ENCODE peak calls at places on chromosome 6, in ten cellular contexts. G is fibroblast of lung; H is HCT116; L is naive thymus-derived CD4-positive, alpha-beta T cell; K is left ventricle myocardium inferior; J is neuronal stem cell; V is CD8-positive, alpha-beta memory T cell; W is mucosa of descending colon; R is DND-41; D is stomach. Q is an unnamed sample. For H3K9me3 and H3K4me1, the result is how much of the 10 kb centered on the place peaks cover.

GRCh38 chr6:32843321-32843978 is 397 bp downstream of the PSMB8 start:
- DNase-seq in D (no peak), K (no peak), H (no peak), L (no peak), V (no peak), J (no peak), G (no peak), R (no peak), W (no peak), Q (no peak)

GRCh38 chr6:160088069-160088773 is 33.4 kb upstream of the SLC22A1 start:
- DNase-seq in V (no peak), W (peak), G (peak), J (peak), R (no peak), L (no peak), H (peak), D (peak), K (peak), Q (peak)

GRCh38 chr6:35184580-35185301 is 29.0 kb upstream of the SCUBE3 start:
- DNase-seq in G (no peak), K (no peak), V (no peak), H (no peak), D (no peak), L (no peak), J (no peak), R (no peak), W (no peak), Q (no peak)

GRCh38 chr6:144263786-144264185 is 21.3 kb upstream of the UTRN start:
- DNase-seq in H (no peak), D (no peak), W (no peak), V (no peak), J (no peak), L (no peak), R (no peak), K (no peak), G (peak), Q (no peak)

GRCh38 chr6:14520029-14520428 is 402.5 kb downstream of the CD83 start:
- DNase-seq in D (no peak), V (no peak), K (no peak), J (no peak), L (no peak), G (no peak), W (no peak), H (no peak), R (no peak), Q (no peak)

GRCh38 chr6:36636687-36637418 is 41.7 kb upstream of the CDKN1A start:
- DNase-seq in L (no peak), J (no peak), R (no peak), V (no peak), D (no peak), G (no peak), W (no peak), H (no peak), K (no peak), Q (no peak)

GRCh38 chr6:38687043-38687353 is 15.9 kb downstream of the GLO1 start:
- DNase-seq in J (no peak), V (no peak), G (no peak), K (no peak), L (no peak), H (no peak), D (no peak), W (no peak), R (no peak), Q (no peak)

GRCh38 chr6:16781348-16782169 is 20.3 kb upstream of the ATXN1 start:
- DNase-seq in H (no peak), D (no peak), G (no peak), K (no peak), R (no peak), W (no peak), V (no peak), J (no peak), L (no peak), Q (no peak)

GRCh38 chr6:19319005-19319404 is 518.2 kb upstream of the ID4 start:
- DNase-seq in J (no peak), L (no peak), V (no peak), G (no peak), D (no peak), K (no peak), W (no peak), H (no peak), R (no peak), Q (no peak)

GRCh38 chr6:157313531-157314467 is 9.5 kb downstream of the TMEM242 start:
- DNase-seq in W (no peak), D (no peak), L (no peak), R (no peak), J (no peak), K (no peak), V (no peak), G (no peak), H (no peak), Q (no peak)

GRCh38 chr6:46764961-46765360 is 18.2 kb downstream of the ANKRD66 start:
- DNase-seq in W (no peak), R (no peak), V (no peak), G (no peak), H (no peak), K (no peak), J (no peak), D (no peak), L (no peak), Q (no peak)

GRCh38 chr6:18269253-18269652 is 4.9 kb upstream of the DEK start:
- DNase-seq in L (no peak), J (no peak), H (no peak), D (no peak), R (peak), W (no peak), K (no peak), V (no peak), G (peak), Q (no peak)

GRCh38 chr6:134351615-134352474 is 33.9 kb upstream of the SGK1 start:
- DNase-seq in W (no peak), H (no peak), K (no peak), V (no peak), L (peak), D (no peak), R (peak), G (no peak), J (no peak), Q (no peak)

GRCh38 chr6:109526905-109527628 is 44.0 kb upstream of the ZBTB24 start:
- DNase-seq in D (peak), H (peak), L (peak), K (no peak), W (no peak), R (peak), J (peak), V (peak), G (peak), Q (peak)

GRCh38 chr6:71012871-71013456 is 56.1 kb upstream of the B3GAT2 start:
- DNase-seq in G (peak), D (no peak), L (no peak), R (peak), V (no peak), H (peak), K (no peak), J (peak), W (no peak), Q (peak)

GRCh38 chr6:20211941-20212391 is 303 bp downstream of the MBOAT1 start:
- DNase-seq in W (no peak), R (no peak), G (peak), J (no peak), V (peak), D (peak), H (no peak), K (no peak), L (no peak), Q (no peak)

GRCh38 chr6:142746524-142746923 is 198.5 kb downstream of the HIVEP2 start:
- DNase-seq in K (no peak), W (no peak), R (peak), J (peak), L (no peak), V (peak), D (no peak), H (no peak), G (no peak), Q (peak)

GRCh38 chr6:109767961-109768360 is 76.9 kb downstream of the FIG4 start:
- DNase-seq in G (peak), K (no peak), W (no peak), H (no peak), D (no peak), J (no peak), R (no peak), L (no peak), V (no peak), Q (no peak)

GRCh38 chr6:41427642-41428401 is 92.4 kb downstream of the NCR2 start:
- DNase-seq in V (no peak), D (peak), H (no peak), J (no peak), R (no peak), W (peak), L (peak), K (peak), G (peak), Q (peak)

GRCh38 chr6:137767931-137768690 is 98.9 kb upstream of the TNFAIP3 start:
- DNase-seq in K (no peak), J (no peak), L (no peak), R (peak), H (no peak), G (peak), D (no peak), V (no peak), W (no peak), Q (no peak)

GRCh38 chr6:2767327-2767985 is 2.3 kb downstream of the WRNIP1 start:
- DNase-seq in K (no peak), V (no peak), D (no peak), W (no peak), J (no peak), L (no peak), H (no peak), G (no peak), R (no peak), Q (no peak)

GRCh38 chr6:157317129-157317814 is 6.0 kb downstream of the TMEM242 start:
- DNase-seq in W (no peak), L (no peak), G (peak), V (no peak), R (no peak), K (peak), J (no peak), D (peak), H (peak), Q (peak)

GRCh38 chr6:89793586-89793985 is 26.0 kb downstream of the MDN1 start:
- DNase-seq in V (no peak), G (peak), J (no peak), R (no peak), W (no peak), L (no peak), H (no peak), D (no peak), K (peak), Q (no peak)

GRCh38 chr6:72328775-72329174 is 293.1 kb upstream of the KCNQ5 start:
- DNase-seq in W (no peak), V (no peak), K (no peak), L (no peak), G (no peak), D (no peak), R (no peak), J (no peak), H (no peak), Q (no peak)

GRCh38 chr6:105326838-105327745 is 75.8 kb downstream of the PREP start:
- DNase-seq in K (no peak), L (no peak), R (no peak), H (peak), J (no peak), W (no peak), D (no peak), V (no peak), G (peak), Q (no peak)

GRCh38 chr6:134878136-134878535 is 71.8 kb downstream of the ALDH8A1 start:
- DNase-seq in V (no peak), D (no peak), H (no peak), K (no peak), W (no peak), R (no peak), J (no peak), L (no peak), G (peak), Q (no peak)

GRCh38 chr6:130681028-130681427 is 146.2 kb upstream of the SMLR1 start:
- DNase-seq in R (no peak), G (peak), K (no peak), D (no peak), W (no peak), J (no peak), H (no peak), V (no peak), L (no peak), Q (no peak)

GRCh38 chr6:117976030-117976651 is 69.1 kb downstream of the SLC35F1 start:
- DNase-seq in L (no peak), V (no peak), J (peak), G (peak), W (no peak), R (peak), D (no peak), K (no peak), H (peak), Q (peak)

GRCh38 chr6:122381494-122382083 is 17.9 kb upstream of the HSF2 start:
- DNase-seq in W (no peak), R (peak), D (peak), J (peak), V (peak), H (peak), G (peak), K (peak), L (peak), Q (peak)

DNA sequence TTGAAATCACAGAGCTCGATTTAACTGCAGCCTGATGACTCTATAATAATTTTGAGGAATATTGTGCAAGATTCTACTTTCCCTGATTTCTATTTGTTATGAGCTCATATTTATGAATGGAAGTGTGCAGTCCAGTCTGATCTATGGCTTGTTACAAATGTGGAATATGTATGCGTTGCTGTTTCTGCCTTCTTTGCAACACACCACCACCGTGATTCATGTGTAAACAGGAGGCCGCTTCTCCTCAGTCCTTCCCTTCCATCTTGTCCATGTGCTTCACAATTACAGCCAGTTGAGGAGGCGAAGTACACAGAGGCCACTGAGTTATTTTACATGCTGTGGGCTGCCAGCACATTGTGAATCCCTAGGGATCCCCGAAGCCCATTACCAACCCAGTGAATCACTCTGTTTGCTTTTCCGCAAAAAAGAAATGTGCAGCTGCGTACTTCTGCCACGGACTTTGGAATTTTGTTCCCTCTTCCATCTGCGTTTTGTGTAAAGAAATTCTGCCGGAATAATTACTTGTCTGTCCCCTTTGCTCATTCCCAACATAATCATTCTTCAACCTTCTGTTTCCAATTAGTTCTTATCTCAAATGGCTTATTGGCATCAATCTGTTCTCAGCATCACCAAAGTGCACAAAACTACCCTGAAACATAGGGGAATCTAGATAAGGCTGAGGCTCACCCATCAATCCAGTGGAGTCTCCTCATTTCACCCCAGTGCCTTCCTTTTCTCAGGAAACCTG is 551.6 kb upstream of the CITED2 start:
- DNase-seq in D (no peak), R (no peak), K (no peak), W (peak), V (no peak), G (peak), L (no peak), J (no peak), H (no peak), Q (no peak)
- H3K4me3 ChIP-seq in D (no peak), R (no peak), K (no peak), W (no peak), V (no peak), G (no peak), L (no peak), J (no peak), H (no peak), Q (no peak)

GRCh38 chr6:106811088-106811686 is 163.3 kb downstream of the CD24 start:
- DNase-seq in R (no peak), D (no peak), V (no peak), H (no peak), W (no peak), J (no peak), G (no peak), L (no peak), K (no peak), Q (no peak)
- H3K9me3 ChIP-seq in R (under half), D (half or more), V (under half), H (under half), W (half or more), J (under half), G (under half), L (under half), K (half or more), Q (under half)

GRCh38 chr6:43180058-43180457 is 1.9 kb upstream of the CUL9 start:
- DNase-seq in K (no peak), J (no peak), V (no peak), D (no peak), L (no peak), R (no peak), W (no peak), G (no peak), H (no peak), Q (no peak)
- H3K4me1 ChIP-seq in K (under half), J (under half), V (under half), D (under half), L (under half), R (under half), W (under half), G (under half), H (under half), Q (under half)

DNA sequence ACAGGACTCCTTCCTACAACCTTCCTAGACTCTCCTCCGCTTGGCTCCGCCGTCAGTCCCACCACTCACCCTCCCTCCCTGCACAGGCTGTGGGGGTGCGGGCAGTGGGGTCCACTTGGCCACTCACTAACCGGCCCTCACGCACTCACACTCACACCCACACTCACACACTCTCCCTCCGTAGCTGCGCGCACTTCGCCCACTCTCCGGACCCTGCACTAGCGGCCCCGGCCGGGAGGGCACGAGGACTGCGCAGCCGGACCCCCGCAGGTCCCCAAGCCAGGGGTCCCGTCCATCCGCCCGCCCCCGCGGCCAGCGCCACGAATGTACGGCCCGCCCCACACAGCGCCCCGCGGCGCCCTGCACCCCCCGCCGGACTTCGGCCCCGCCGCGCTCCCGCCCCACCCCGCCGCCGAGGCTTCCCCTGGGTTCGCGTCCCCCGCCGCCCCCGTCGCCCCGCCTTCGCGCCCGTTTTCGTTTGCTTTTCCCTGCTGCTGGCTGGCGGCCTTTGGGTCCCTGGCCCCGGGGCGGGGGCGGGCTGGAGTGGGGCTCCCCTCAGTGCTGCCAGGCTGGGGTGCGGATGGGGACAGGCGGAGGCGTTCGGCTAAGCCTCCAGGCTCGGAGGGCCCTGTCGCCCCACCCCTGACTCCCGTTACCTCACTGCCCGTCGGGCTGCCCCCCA is 23.0 kb upstream of the SLC22A7 start:
- DNase-seq in L (peak), D (peak), V (peak), H (no peak), G (no peak), J (no peak), R (no peak), K (no peak), W (peak), Q (no peak)
- H3K4me3 ChIP-seq in L (peak), D (peak), V (peak), H (no peak), G (no peak), J (no peak), R (no peak), K (peak), W (no peak), Q (no peak)

GRCh38 chr6:112682088-112682487 is 335.0 kb downstream of the RFPL4B start:
- DNase-seq in V (no peak), H (no peak), K (no peak), W (no peak), J (no peak), D (no peak), R (no peak), G (peak), L (no peak), Q (no peak)
- H3K9me3 ChIP-seq in V (under half), H (under half), K (under half), W (under half), J (under half), D (under half), R (under half), G (under half), L (under half), Q (under half)

DNA sequence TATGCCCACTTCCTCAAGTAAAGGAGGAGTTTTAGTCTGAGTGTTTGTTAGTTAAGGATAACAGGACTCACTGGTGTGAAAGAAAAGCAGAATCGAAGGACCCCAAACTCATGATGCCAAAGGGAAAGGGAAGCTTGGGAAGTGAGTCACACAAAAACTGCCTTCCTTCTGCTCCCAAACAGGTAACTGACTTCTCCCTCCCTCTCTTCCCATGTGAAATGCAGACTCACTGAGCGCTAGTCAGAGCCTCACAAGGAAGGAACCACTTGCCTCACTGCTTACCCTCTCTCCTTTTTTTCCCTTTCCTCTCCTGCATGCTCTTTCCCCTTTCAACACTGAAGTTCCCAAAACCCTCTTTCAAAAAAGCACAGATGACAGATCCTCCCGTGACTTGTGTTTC is 56.4 kb downstream of the LYRM4 start:
- DNase-seq in D (no peak), V (no peak), L (no peak), J (no peak), H (no peak), G (no peak), K (no peak), R (no peak), W (no peak), Q (no peak)
- H3K4me1 ChIP-seq in D (under half), V (under half), L (under half), J (under half), H (under half), G (under half), K (half or more), R (under half), W (under half), Q (under half)

GRCh38 chr6:52663120-52663934 is 7.6 kb upstream of the TMEM14A start:
- DNase-seq in W (no peak), J (peak), K (no peak), V (peak), R (peak), L (peak), G (peak), H (peak), D (peak), Q (peak)
- H3K4me3 ChIP-seq in W (no peak), J (peak), K (peak), V (peak), R (peak), L (peak), G (peak), H (peak), D (peak), Q (peak)

GRCh38 chr6:82492134-82492533 is 128.5 kb downstream of the TPBG start:
- DNase-seq in D (no peak), W (no peak), V (no peak), R (no peak), H (no peak), J (no peak), G (no peak), K (no peak), L (no peak), Q (no peak)

GRCh38 chr6:82484001-82484400 is 120.4 kb downstream of the TPBG start:
- DNase-seq in H (no peak), W (no peak), G (no peak), K (no peak), L (no peak), J (no peak), R (no peak), D (no peak), V (no peak), Q (no peak)

GRCh38 chr6:82487895-82488294 is 124.3 kb downstream of the TPBG start:
- DNase-seq in L (no peak), K (no peak), G (no peak), H (no peak), W (no peak), D (no peak), R (no peak), V (no peak), J (no peak), Q (no peak)

GRCh38 chr6:82484737-82485650 is 121.4 kb downstream of the TPBG start:
- DNase-seq in W (no peak), D (no peak), G (no peak), V (no peak), J (no peak), K (no peak), H (no peak), R (no peak), L (no peak), Q (peak)

DNA sequence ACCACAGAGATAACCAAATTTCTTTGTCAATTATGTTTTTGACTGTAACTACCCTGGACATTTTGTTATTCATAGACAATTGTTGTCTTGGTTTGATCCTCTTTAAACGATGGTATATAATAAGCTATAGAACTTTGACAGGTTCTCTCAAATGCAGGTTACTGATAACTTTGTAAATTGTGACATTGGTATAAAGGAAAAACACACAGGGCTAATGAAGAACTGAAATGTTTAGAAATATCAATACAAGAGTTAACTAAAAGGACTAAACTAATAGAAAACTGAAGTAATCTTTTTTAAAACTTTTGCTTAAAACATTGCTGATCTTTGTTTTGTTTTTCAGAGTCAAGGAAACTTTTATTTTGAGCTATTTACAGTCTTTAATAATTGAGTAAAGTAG is 124.8 kb downstream of the TPBG start:
- DNase-seq in D (no peak), L (no peak), R (no peak), J (no peak), G (no peak), W (no peak), V (no peak), H (no peak), K (no peak), Q (no peak)
- H3K9me3 ChIP-seq in D (under half), L (under half), R (under half), J (under half), G (under half), W (under half), V (under half), H (under half), K (half or more), Q (under half)

Q was measured in HAP-1.